ENCODE peak calls at places on chromosomes 11 and 22, in six cellular contexts. Y, V, A, P, M and K are unnamed samples. For H3K36me3, the result is how much of the 10 kb centered on the place peaks cover.

GRCh38 chr11:128713595-128713994 is 19.7 kb downstream of the FLI1 start:
- ATAC-seq in A (peak), M (no peak), P (no peak), Y (no peak), V (no peak), K (no peak)

GRCh38 chr11:128551641-128552335 is 35.6 kb downstream of the ETS1 start:
- ATAC-seq in P (peak), V (no peak), A (peak), M (peak), Y (no peak), K (no peak)

GRCh38 chr11:3904228-3904627 is 48.8 kb downstream of the STIM1 start:
- ATAC-seq in A (peak), Y (no peak), V (no peak), M (no peak), P (no peak), K (no peak)

GRCh38 chr22:40009231-40009769 is 14.5 kb downstream of the FAM83F start:
- ATAC-seq in M (peak), V (no peak), Y (no peak), P (no peak), A (peak), K (no peak)

GRCh38 chr22:46587492-46588278 is 32.5 kb upstream of the GRAMD4 start:
- ATAC-seq in P (peak), A (peak), Y (no peak), M (no peak), V (peak), K (peak)

GRCh38 chr22:44727709-44728108 is 24.7 kb upstream of the ARHGAP8 start:
- ATAC-seq in V (no peak), A (no peak), M (no peak), Y (no peak), P (no peak), K (no peak)

GRCh38 chr11:6596237-6596877 is 7.1 kb downstream of the RRP8 start:
- ATAC-seq in M (no peak), V (no peak), Y (no peak), P (no peak), A (no peak), K (peak)

GRCh38 chr11:111573821-111574249 is 28.4 kb upstream of the SIK2 start:
- ATAC-seq in P (no peak), M (peak), V (no peak), A (no peak), Y (no peak), K (no peak)

GRCh38 chr11:122167100-122167499 is 51.1 kb upstream of the BLID start:
- ATAC-seq in Y (peak), A (no peak), M (no peak), P (no peak), V (peak), K (peak)

GRCh38 chr22:31241936-31242335 is 29.8 kb downstream of the LIMK2 start:
- ATAC-seq in M (no peak), A (no peak), V (no peak), P (no peak), Y (no peak), K (no peak)

GRCh38 chr11:40285520-40285919 is 1173.9 kb downstream of the LRRC4C start:
- ATAC-seq in A (no peak), M (no peak), P (no peak), Y (no peak), V (no peak), K (no peak)
- H3K36me3 ChIP-seq in A (under half), M (under half), P (under half), Y (under half), V (under half), K (under half)

GRCh38 chr11:130874396-130874795 is 41.9 kb downstream of the SNX19 start:
- ATAC-seq in Y (no peak), P (no peak), V (no peak), M (no peak), A (no peak), K (no peak)

GRCh38 chr11:130874955-130875531 is 41.2 kb downstream of the SNX19 start:
- ATAC-seq in Y (no peak), M (no peak), P (no peak), A (no peak), V (no peak), K (no peak)

GRCh38 chr11:130876931-130877330 is 39.3 kb downstream of the SNX19 start:
- ATAC-seq in P (no peak), Y (no peak), M (no peak), V (no peak), A (no peak), K (no peak)

GRCh38 chr11:130877532-130877931 is 38.7 kb downstream of the SNX19 start:
- ATAC-seq in Y (no peak), P (no peak), A (peak), M (no peak), V (peak), K (peak)

GRCh38 chr11:130876100-130876499 is 40.2 kb downstream of the SNX19 start:
- ATAC-seq in M (no peak), V (no peak), P (no peak), A (no peak), Y (no peak), K (no peak)
- H3K36me3 ChIP-seq in M (half or more), V (under half), P (under half), A (under half), Y (under half), K (under half)

GRCh38 chr11:95845168-95845567 is 54.9 kb downstream of the CEP57 start:
- ATAC-seq in V (no peak), P (no peak), M (no peak), A (no peak), Y (no peak), K (no peak)
- H3K36me3 ChIP-seq in V (under half), P (under half), M (half or more), A (under half), Y (under half), K (half or more)

GRCh38 chr11:43685483-43685882 is 4.9 kb downstream of the HSD17B12 start:
- ATAC-seq in P (no peak), Y (no peak), A (no peak), M (peak), V (no peak), K (no peak)

GRCh38 chr11:43689167-43689566 is 8.6 kb downstream of the HSD17B12 start:
- ATAC-seq in V (no peak), Y (no peak), M (peak), P (no peak), A (no peak), K (no peak)

GRCh38 chr11:43687120-43687791 is 6.7 kb downstream of the HSD17B12 start:
- ATAC-seq in P (no peak), V (peak), M (peak), Y (no peak), A (peak), K (peak)

GRCh38 chr11:43681543-43681942 is 1.0 kb downstream of the HSD17B12 start:
- ATAC-seq in P (no peak), A (no peak), Y (no peak), M (no peak), V (no peak), K (no peak)

DNA sequence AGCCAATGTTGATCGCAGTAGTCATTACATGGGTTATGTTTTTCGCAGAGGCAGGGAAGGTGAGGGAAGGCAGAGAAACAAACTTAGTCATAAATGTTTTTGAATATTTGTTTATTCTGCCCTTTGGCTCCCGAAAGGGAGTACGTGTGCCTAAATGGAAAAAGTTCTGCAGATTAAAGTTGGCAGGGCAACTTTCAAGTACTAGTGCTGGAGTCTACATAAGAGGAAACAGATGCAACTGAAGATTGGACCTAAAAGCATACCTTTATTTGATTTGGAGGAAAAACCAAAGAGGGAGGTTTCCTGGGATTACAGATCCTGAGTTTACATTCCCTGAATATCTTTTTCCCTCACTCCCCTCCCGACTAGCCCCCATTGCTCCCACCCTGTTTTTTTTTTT is 5.7 kb downstream of the HSD17B12 start:
- ATAC-seq in V (no peak), P (no peak), Y (no peak), M (no peak), A (no peak), K (no peak)
- H3K36me3 ChIP-seq in V (under half), P (under half), Y (under half), M (under half), A (under half), K (under half)

DNA sequence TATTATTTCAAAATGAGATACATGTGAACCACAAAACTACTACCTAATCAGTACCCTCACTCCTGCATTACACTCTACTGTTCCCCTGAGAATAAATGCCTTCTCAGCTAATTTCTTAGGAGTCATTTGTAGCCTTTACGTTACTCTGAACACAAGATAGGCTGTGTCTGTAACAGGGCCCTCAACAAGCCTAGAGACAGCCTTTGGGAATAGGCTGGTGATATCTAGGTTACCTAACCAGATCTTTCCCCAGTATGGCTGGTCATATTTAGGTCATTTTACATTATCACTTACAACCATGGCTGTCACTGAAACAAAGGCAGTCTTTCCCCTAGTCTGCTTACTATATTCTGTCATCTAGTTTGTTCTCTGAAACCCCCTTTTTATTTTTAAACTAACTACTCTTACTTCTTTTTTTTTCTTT is 14.2 kb downstream of the ATM start:
- ATAC-seq in P (peak), A (no peak), M (peak), V (no peak), Y (no peak), K (no peak)
- H3K36me3 ChIP-seq in P (under half), A (under half), M (under half), V (under half), Y (under half), K (under half)

GRCh38 chr11:35160902-35161585 is 22.1 kb downstream of the CD44 start:
- ATAC-seq in A (no peak), Y (no peak), V (no peak), M (no peak), P (no peak), K (no peak)
- H3K36me3 ChIP-seq in A (under half), Y (under half), V (under half), M (under half), P (under half), K (under half)

DNA sequence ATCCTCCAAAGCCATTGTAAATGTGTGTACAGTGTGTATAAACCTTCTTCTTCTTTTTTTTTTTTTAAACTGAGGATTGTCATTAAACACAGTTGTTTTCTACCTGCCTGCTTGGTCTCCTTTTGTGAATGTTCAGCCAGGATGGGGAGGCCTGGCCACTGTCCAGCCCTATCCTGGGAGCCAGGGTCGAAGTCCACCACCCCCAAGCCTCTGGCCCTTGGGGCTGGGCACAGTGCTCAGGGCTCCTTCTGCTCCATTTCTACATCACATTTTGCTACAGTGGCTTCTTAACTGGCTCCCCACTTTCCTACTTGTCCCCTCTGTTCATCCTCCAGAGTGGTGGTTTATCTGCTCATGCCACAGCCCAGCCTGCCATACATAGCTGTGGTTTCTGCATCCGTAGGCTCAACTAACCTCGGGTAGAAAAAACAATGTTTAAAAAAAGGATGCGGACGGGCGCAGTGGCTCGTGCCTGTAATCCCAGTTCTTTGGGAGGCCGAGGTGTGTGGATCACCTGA is 2.5 kb upstream of the SMARCB1 start:
- ATAC-seq in A (peak), M (no peak), P (no peak), V (no peak), Y (no peak), K (no peak)
- H3K36me3 ChIP-seq in A (under half), M (under half), P (under half), V (under half), Y (under half), K (under half)

GRCh38 chr22:28791124-28791523 is 9.2 kb downstream of the XBP1 start:
- ATAC-seq in A (no peak), Y (no peak), P (no peak), V (no peak), M (no peak), K (no peak)
- H3K36me3 ChIP-seq in A (under half), Y (under half), P (under half), V (under half), M (under half), K (half or more)

GRCh38 chr22:41354979-41355378 is 26.8 kb upstream of the TEF start:
- ATAC-seq in P (no peak), M (no peak), A (no peak), Y (no peak), V (no peak), K (no peak)

GRCh38 chr22:41356430-41357028 is 25.2 kb upstream of the TEF start:
- ATAC-seq in M (no peak), Y (no peak), P (no peak), V (no peak), A (no peak), K (no peak)

GRCh38 chr22:41355895-41356294 is 25.8 kb upstream of the TEF start:
- ATAC-seq in Y (no peak), V (no peak), M (no peak), A (no peak), P (no peak), K (no peak)

GRCh38 chr22:41352058-41352457 is 29.7 kb upstream of the TEF start:
- ATAC-seq in M (no peak), Y (peak), P (no peak), V (no peak), A (peak), K (peak)

DNA sequence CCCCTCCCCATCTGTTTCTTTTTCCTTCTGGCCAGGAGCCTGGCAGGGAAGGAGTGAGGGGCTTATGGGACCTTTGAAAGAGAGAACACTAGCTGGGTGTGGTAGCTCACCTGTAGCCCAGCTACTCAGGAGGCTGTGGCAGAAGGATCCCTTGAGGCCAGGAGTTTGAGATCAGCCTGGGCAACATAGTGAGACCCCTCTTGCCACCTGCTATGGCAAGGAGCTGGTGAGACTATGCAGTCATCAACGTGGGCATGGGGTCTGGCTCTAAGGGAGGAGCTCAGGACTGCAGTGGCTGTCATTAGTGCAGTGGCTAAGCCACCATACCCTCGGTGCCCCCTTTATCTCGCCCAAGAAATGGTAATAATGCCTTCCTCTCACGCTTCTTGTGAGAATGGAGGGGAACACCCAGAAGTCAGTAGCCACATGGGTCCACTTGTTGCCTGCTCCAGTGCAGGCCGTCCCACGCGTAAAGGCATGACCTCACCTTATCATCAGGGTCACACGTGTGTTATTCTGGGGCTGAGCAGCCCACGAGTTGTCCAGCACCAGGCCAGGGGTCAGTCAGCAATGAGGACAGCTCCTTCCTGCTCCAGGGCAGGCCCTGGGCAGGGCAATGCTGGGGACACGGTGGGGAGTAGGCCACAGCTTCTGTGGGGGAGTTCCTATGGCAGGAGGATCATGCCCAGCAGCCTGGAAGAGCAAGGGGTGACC is 27.7 kb upstream of the TEF start:
- ATAC-seq in M (no peak), V (no peak), P (no peak), A (no peak), Y (no peak), K (no peak)
- H3K36me3 ChIP-seq in M (half or more), V (half or more), P (under half), A (under half), Y (under half), K (under half)

GRCh38 chr11:64263947-64264317 is 12.6 kb downstream of the PLCB3 start:
- ATAC-seq in V (no peak), A (no peak), P (no peak), M (no peak), Y (no peak), K (no peak)

GRCh38 chr11:64264371-64264852 is 13.1 kb downstream of the PLCB3 start:
- ATAC-seq in V (no peak), Y (no peak), M (no peak), P (no peak), A (no peak), K (no peak)

GRCh38 chr11:64261556-64262080 is 10.3 kb downstream of the PLCB3 start:
- ATAC-seq in M (no peak), A (no peak), Y (no peak), V (no peak), P (no peak), K (no peak)

GRCh38 chr11:64262271-64263002 is 11.1 kb downstream of the PLCB3 start:
- ATAC-seq in M (no peak), Y (no peak), V (no peak), A (no peak), P (no peak), K (no peak)

DNA sequence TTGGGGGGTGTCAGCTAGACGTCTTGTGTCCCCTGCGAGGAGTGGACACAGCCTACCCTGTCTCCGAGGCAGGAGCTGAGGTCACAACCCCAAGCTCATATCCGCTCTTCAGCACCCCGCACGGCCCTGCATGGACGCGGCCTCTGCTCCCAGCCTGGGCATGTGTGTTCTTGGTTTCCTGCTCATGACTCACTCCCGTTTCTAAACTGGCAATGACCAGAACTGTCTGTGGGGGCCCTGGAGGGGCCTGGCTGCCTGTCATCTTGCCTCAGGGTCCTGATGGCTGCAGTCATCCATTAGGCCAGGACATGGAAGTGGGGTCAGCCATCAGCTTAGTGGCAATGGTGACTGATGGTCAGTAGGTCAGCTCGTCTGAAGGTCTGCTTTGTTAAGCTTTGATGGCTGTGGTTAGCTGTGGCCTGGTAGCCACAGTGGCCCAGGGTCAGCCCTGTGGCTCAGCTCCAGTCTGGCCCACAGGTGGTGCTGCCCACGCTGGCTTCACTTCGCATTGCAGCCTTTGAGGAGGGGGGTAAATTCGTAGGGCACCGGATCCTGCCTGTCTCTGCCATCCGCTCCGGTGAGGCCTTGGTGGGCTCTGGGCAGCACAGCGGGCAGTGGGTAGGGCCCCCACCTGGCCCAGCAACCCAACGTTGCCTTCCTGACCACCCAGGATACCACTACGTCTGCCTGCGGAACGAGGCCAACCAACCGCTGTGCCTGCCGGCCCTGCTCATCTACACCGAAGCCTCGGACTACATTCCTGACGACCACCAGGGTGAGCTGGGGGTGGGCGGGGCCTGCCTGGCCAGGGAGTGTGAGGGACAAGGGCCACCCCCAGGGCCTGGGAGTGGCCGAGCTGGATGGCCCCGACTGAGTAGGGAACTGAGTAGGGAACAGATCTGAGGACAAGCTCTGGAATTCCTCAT is 12.0 kb downstream of the PLCB3 start:
- ATAC-seq in P (no peak), A (no peak), M (no peak), V (no peak), Y (no peak), K (no peak)
- H3K36me3 ChIP-seq in P (under half), A (under half), M (half or more), V (half or more), Y (under half), K (under half)